ENCODE peak calls at places on chromosomes 7 and 10, in seven cellular contexts. D is activated CD8-positive, alpha-beta memory T cell treated with anti-CD3 and anti-CD28 coated beads, Interleukin-2, amount 10 ng/mL, durations not matched to agents 7 days and 5 days; U is activated T-cell treated with anti-CD3 and anti-CD28 coated beads, Interleukin-2, amount 50 U/mL, for 72 hours; P is central memory CD8-positive, alpha-beta T cell; T is upper lobe of right lung; J is mucosa of descending colon; H is activated B cell treated with CpG ODN at 0.5 μM for 24 hours. Z is an unnamed sample.

GRCh38 chr10:128898133-128898915 is 568.7 kb upstream of the MGMT start:
- ATAC-seq in P (no peak), T (no peak), D (no peak), J (no peak), U (no peak), H (no peak), Z (no peak)

GRCh38 chr7:99460651-99461050 is 5.3 kb downstream of the ATP5MF start:
- ATAC-seq in J (no peak), T (no peak), H (no peak), U (no peak), P (no peak), D (no peak), Z (no peak)

GRCh38 chr7:92848854-92849745 is 12.7 kb upstream of the CDK6 start:
- ATAC-seq in D (no peak), P (no peak), H (no peak), U (no peak), T (no peak), J (peak; percentile 96), Z (no peak)

GRCh38 chr7:46939558-46939957 is 642.4 kb downstream of the TNS3 start:
- ATAC-seq in P (no peak), D (no peak), U (no peak), H (no peak), J (no peak), T (no peak), Z (no peak)

GRCh38 chr7:139058963-139059362 is 23.1 kb upstream of the ZC3HAV1L start:
- ATAC-seq in P (no peak), U (no peak), J (no peak), T (no peak), H (no peak), D (no peak), Z (no peak)

GRCh38 chr10:112519129-112519761 is 72.2 kb downstream of the VTI1A start:
- ATAC-seq in U (peak; percentile 100), H (no peak), T (no peak), P (no peak), D (peak; percentile 99), J (peak; percentile 98), Z (peak; percentile 100)

GRCh38 chr7:151455690-151456089 is 15.7 kb upstream of the CRYGN start:
- ATAC-seq in H (no peak), P (no peak), J (no peak), T (no peak), U (peak; percentile 80), D (no peak), Z (no peak)

GRCh38 chr10:95273393-95274312 is 17.1 kb downstream of the PDLIM1 start:
- ATAC-seq in J (peak; percentile 74), H (no peak), D (no peak), T (peak; percentile 72), P (no peak), U (no peak), Z (peak; percentile 77)

GRCh38 chr10:110494532-110494931 is 3.2 kb upstream of the DUSP5 start:
- ATAC-seq in J (no peak), P (no peak), U (no peak), D (no peak), T (no peak), H (no peak), Z (no peak)

GRCh38 chr7:119685906-119686305 is 587.1 kb upstream of the KCND2 start:
- ATAC-seq in D (no peak), H (no peak), P (no peak), T (no peak), U (no peak), J (no peak), Z (no peak)

GRCh38 chr7:120395526-120396019 is 122.6 kb downstream of the KCND2 start:
- ATAC-seq in H (no peak), U (no peak), P (no peak), J (no peak), T (no peak), D (no peak), Z (no peak)

GRCh38 chr7:158992759-158993158 is 136.4 kb downstream of the DYNC2I1 start:
- ATAC-seq in U (no peak), D (no peak), T (peak; percentile 20), J (no peak), P (no peak), H (no peak), Z (no peak)

GRCh38 chr10:121580276-121581116 is 17.7 kb downstream of the FGFR2 start:
- ATAC-seq in P (no peak), U (no peak), J (no peak), T (peak; percentile 57), D (no peak), H (no peak), Z (no peak)

GRCh38 chr10:50275650-50276235 is 24.4 kb upstream of the ASAH2 start:
- ATAC-seq in J (peak; percentile 62), P (no peak), D (peak; percentile 69), U (peak; percentile 63), T (peak; percentile 76), H (peak; percentile 71), Z (no peak)

GRCh38 chr10:22978918-22979317 is 51.1 kb downstream of the ARMC3 start:
- ATAC-seq in J (no peak), T (no peak), D (no peak), H (no peak), U (no peak), P (no peak), Z (no peak)

GRCh38 chr10:105797234-105797890 is 1156.3 kb downstream of the SORCS3 start:
- ATAC-seq in P (no peak), J (peak; percentile 49), T (peak; percentile 91), U (no peak), D (no peak), H (no peak), Z (peak; percentile 72)

GRCh38 chr10:119702482-119703041 is 23.3 kb upstream of the INPP5F start:
- ATAC-seq in T (no peak), P (no peak), U (peak; percentile 76), H (no peak), D (no peak), J (no peak), Z (no peak)

GRCh38 chr7:53656881-53657280 is 621.4 kb downstream of the POM121L12 start:
- ATAC-seq in T (no peak), P (no peak), D (no peak), H (no peak), J (no peak), U (no peak), Z (no peak)

GRCh38 chr10:86327954-86328705 is 38.5 kb downstream of the GRID1 start:
- ATAC-seq in H (no peak), U (no peak), J (no peak), P (no peak), D (no peak), T (no peak), Z (no peak)

GRCh38 chr7:106269263-106269961 is 15.4 kb downstream of the NAMPT start:
- ATAC-seq in U (no peak), P (no peak), T (no peak), H (no peak), D (no peak), J (no peak), Z (no peak)

GRCh38 chr7:143499743-143500348 is 22.2 kb downstream of the TAS2R41 start:
- ATAC-seq in H (no peak), T (no peak), P (no peak), D (no peak), J (no peak), U (no peak), Z (no peak)

GRCh38 chr10:48406204-48406603 is 99.7 kb downstream of the MAPK8 start:
- ATAC-seq in J (peak; percentile 21), H (no peak), T (peak; percentile 90), D (no peak), P (no peak), U (peak; percentile 26), Z (peak; percentile 99)

GRCh38 chr10:84521468-84521867 is 193.1 kb downstream of the CCSER2 start:
- ATAC-seq in H (no peak), P (no peak), J (no peak), U (no peak), D (no peak), T (no peak), Z (no peak)

GRCh38 chr7:28358423-28358868 is 53.9 kb upstream of the CREB5 start:
- ATAC-seq in H (no peak), U (peak; percentile 54), D (no peak), P (no peak), J (peak; percentile 66), T (no peak), Z (peak; percentile 80)

GRCh38 chr7:92179393-92179924 is 517 bp upstream of the LRRD1 start:
- ATAC-seq in U (peak; percentile 28), D (peak; percentile 12), P (peak; percentile 21), H (peak; percentile 23), J (no peak), T (peak; percentile 8), Z (no peak)

GRCh38 chr7:141258559-141258958 is 184.7 kb downstream of the TMEM178B start:
- ATAC-seq in P (no peak), J (no peak), D (no peak), U (no peak), T (no peak), H (no peak), Z (no peak)